ENCODE peak calls at places on chromosomes 3 and 15, in ten cellular contexts. K, N, I, E, A, R, Z, W, P and J are unnamed samples.

GRCh38 chr3:12994357-12994606 is 78.9 kb downstream of the IQSEC1 start:
- DNase-seq in N (peak), Z (peak), I (no peak), P (no peak), W (no peak), K (no peak), A (peak), R (no peak), E (peak), J (no peak)

GRCh38 chr15:78065284-78065872 is 12.1 kb downstream of the TBC1D2B start:
- DNase-seq in R (no peak), K (peak), A (peak), E (no peak), P (no peak), N (no peak), W (peak), I (no peak), Z (peak), J (no peak)

GRCh38 chr15:64665179-64665578 is 110.2 kb downstream of the RBPMS2 start:
- DNase-seq in I (no peak), Z (no peak), W (no peak), E (no peak), A (no peak), R (no peak), K (no peak), N (no peak), P (no peak), J (no peak)

GRCh38 chr3:120284702-120285507 is at the start of gene GPR156:
- DNase-seq in I (no peak), W (no peak), N (peak), P (no peak), E (no peak), K (no peak), A (no peak), Z (no peak), R (no peak), J (no peak)

GRCh38 chr3:190117995-190118394 is 2.7 kb downstream of the P3H2 start:
- DNase-seq in K (no peak), A (no peak), P (no peak), R (no peak), I (no peak), N (no peak), Z (no peak), W (no peak), E (no peak), J (no peak)

GRCh38 chr3:120449701-120450216 is 1.0 kb downstream of the FSTL1 start:
- DNase-seq in E (no peak), P (no peak), N (peak), A (no peak), W (no peak), Z (no peak), I (no peak), R (no peak), K (no peak), J (no peak)

GRCh38 chr3:110227987-110228386 is 843.6 kb upstream of the NECTIN3 start:
- DNase-seq in N (no peak), P (no peak), I (no peak), E (no peak), K (no peak), Z (no peak), R (no peak), A (no peak), W (no peak), J (no peak)

GRCh38 chr3:72165808-72166207 is 380.9 kb upstream of the PROK2 start:
- DNase-seq in I (no peak), E (no peak), R (no peak), W (no peak), K (no peak), A (no peak), Z (no peak), P (no peak), N (no peak), J (no peak)

GRCh38 chr3:173770796-173771573 is 373.4 kb downstream of the NLGN1 start:
- DNase-seq in I (no peak), E (no peak), K (no peak), Z (no peak), A (no peak), N (no peak), R (no peak), P (no peak), W (no peak), J (no peak)

GRCh38 chr3:195895900-195896360 is 12.4 kb downstream of the TNK2 start:
- DNase-seq in P (peak), R (peak), N (peak), W (no peak), E (peak), K (no peak), Z (peak), A (peak), I (no peak), J (peak)

GRCh38 chr15:65912235-65912634 is 42.9 kb downstream of the RAB11A start:
- DNase-seq in E (no peak), N (no peak), K (no peak), W (no peak), I (no peak), Z (no peak), A (no peak), R (no peak), P (no peak), J (no peak)

GRCh38 chr3:11391930-11392688 is 119.9 kb downstream of the ATG7 start:
- DNase-seq in N (no peak), P (no peak), W (peak), R (no peak), A (no peak), Z (no peak), I (no peak), E (no peak), K (peak), J (no peak)

GRCh38 chr15:44802336-44802735 is 66.0 kb downstream of the TRIM69 start:
- DNase-seq in Z (no peak), A (no peak), K (no peak), N (no peak), I (no peak), E (no peak), R (no peak), P (no peak), W (no peak), J (no peak)

GRCh38 chr3:49454457-49454856 is 15.6 kb upstream of the DAG1 start:
- DNase-seq in P (no peak), W (no peak), I (no peak), K (no peak), N (no peak), Z (no peak), E (no peak), A (peak), R (no peak), J (no peak)

GRCh38 chr3:42605550-42606173 is 5.2 kb downstream of the NKTR start:
- DNase-seq in Z (no peak), N (no peak), W (no peak), K (no peak), R (no peak), E (no peak), A (peak), P (no peak), I (no peak), J (no peak)

GRCh38 chr15:30990451-30991300 is 752 bp downstream of the MTMR10 start:
- DNase-seq in W (no peak), I (no peak), A (no peak), K (no peak), E (no peak), Z (no peak), N (peak), R (no peak), P (no peak), J (no peak)

GRCh38 chr15:72358532-72359180 is 17.2 kb downstream of the HEXA start:
- DNase-seq in N (no peak), R (no peak), E (peak), Z (peak), A (peak), P (no peak), I (no peak), W (peak), K (no peak), J (no peak)

GRCh38 chr3:177396707-177397106 is 199.4 kb upstream of the TBL1XR1 start:
- DNase-seq in P (no peak), K (no peak), R (no peak), I (no peak), W (no peak), E (no peak), Z (no peak), A (no peak), N (no peak), J (no peak)

GRCh38 chr3:42601898-42602581 is 1.6 kb downstream of the NKTR start:
- DNase-seq in Z (no peak), R (no peak), I (no peak), E (no peak), K (no peak), P (no peak), N (no peak), A (no peak), W (no peak), J (no peak)

GRCh38 chr3:111547645-111548044 is 5.6 kb downstream of the CD96 start:
- DNase-seq in A (no peak), E (no peak), I (no peak), P (peak), R (no peak), W (no peak), K (no peak), Z (no peak), N (no peak), J (peak)

GRCh38 chr3:70716832-70717231 is 404.4 kb upstream of the MDFIC2 start:
- DNase-seq in Z (no peak), I (no peak), N (no peak), A (peak), K (no peak), P (no peak), R (no peak), E (no peak), W (peak), J (no peak)

GRCh38 chr3:42300778-42301177 is 34.8 kb upstream of the CCK start:
- DNase-seq in Z (no peak), R (no peak), P (no peak), I (no peak), K (no peak), E (no peak), W (no peak), A (no peak), N (no peak), J (no peak)

GRCh38 chr3:189941679-189942078 is 179.0 kb downstream of the P3H2 start:
- DNase-seq in A (peak), K (peak), I (no peak), N (peak), P (no peak), Z (no peak), R (no peak), W (no peak), E (no peak), J (no peak)

GRCh38 chr3:143287403-143287802 is 167.8 kb downstream of the CHST2 start:
- DNase-seq in K (no peak), W (no peak), R (no peak), A (no peak), I (no peak), E (no peak), P (no peak), Z (no peak), N (no peak), J (no peak)

GRCh38 chr15:67186226-67186649 is 68.2 kb downstream of the AAGAB start:
- DNase-seq in I (no peak), A (no peak), R (no peak), K (no peak), N (no peak), Z (no peak), E (peak), P (no peak), W (no peak), J (no peak)

GRCh38 chr3:18988619-18989229 is 159.6 kb upstream of the KCNH8 start:
- DNase-seq in R (no peak), K (no peak), N (peak), P (no peak), Z (no peak), I (peak), E (no peak), W (no peak), A (no peak), J (no peak)

GRCh38 chr3:99532246-99532645 is 106.1 kb upstream of the COL8A1 start:
- DNase-seq in I (peak), P (no peak), Z (no peak), W (peak), R (no peak), E (peak), N (peak), K (no peak), A (no peak), J (no peak)

GRCh38 chr15:66733976-66734375 is 31.9 kb downstream of the SMAD6 start:
- DNase-seq in K (no peak), P (no peak), Z (peak), E (no peak), I (no peak), A (no peak), W (no peak), R (no peak), N (no peak), J (no peak)

GRCh38 chr15:74400313-74400850 is 32.9 kb upstream of the CYP11A1 start:
- DNase-seq in K (no peak), N (no peak), R (no peak), A (no peak), Z (no peak), E (no peak), W (no peak), I (no peak), P (no peak), J (no peak)

GRCh38 chr3:46628980-46629379 is 16.7 kb downstream of the FAM240A start:
- DNase-seq in A (no peak), E (peak), R (no peak), P (no peak), N (no peak), W (peak), K (no peak), I (no peak), Z (no peak), J (no peak)

GRCh38 chr15:87816811-87817210 is 439.7 kb downstream of the NTRK3 start:
- DNase-seq in K (peak), R (no peak), W (peak), Z (no peak), P (no peak), A (no peak), E (no peak), N (peak), I (no peak), J (no peak)

GRCh38 chr3:44001072-44001471 is 240.6 kb upstream of the TOPAZ1 start:
- DNase-seq in Z (no peak), K (no peak), E (no peak), I (no peak), W (no peak), P (no peak), N (no peak), A (no peak), R (no peak), J (no peak)

GRCh38 chr3:46893763-46894162 is 16.2 kb downstream of the PTH1R start:
- DNase-seq in N (no peak), Z (no peak), W (no peak), K (no peak), R (no peak), E (no peak), I (no peak), P (no peak), A (no peak), J (no peak)

GRCh38 chr3:112334709-112335108 is 1.8 kb downstream of the CD200 start:
- DNase-seq in A (no peak), P (no peak), K (no peak), I (no peak), E (no peak), Z (no peak), W (no peak), R (no peak), N (no peak), J (no peak)